ENCODE peak calls at places on chromosome 1, in nine cellular contexts. Z, R, D, K, Y, S, C, P and H are unnamed samples.
A peak's percentile ranks its signal among the peaks of the same experiment; 100 is the strongest.

GRCh38 chr1:147598631-147599361 is 57.5 kb downstream of the BCL9 start:
- DNase-seq in Z (peak; percentile 58), Y (peak; percentile 14), S (no peak), P (peak; percentile 19), R (no peak), D (peak; percentile 20), C (peak; percentile 25), K (peak; percentile 58), H (no peak)

GRCh38 chr1:112057736-112058135 is 68.3 kb upstream of the KCND3 start:
- DNase-seq in P (no peak), R (no peak), C (no peak), Z (no peak), K (no peak), D (no peak), Y (no peak), S (no peak), H (no peak)

GRCh38 chr1:188615321-188615720 is 1786.6 kb downstream of the PLA2G4A start:
- DNase-seq in P (no peak), C (peak; percentile 41), Y (no peak), K (no peak), S (no peak), R (no peak), Z (peak; percentile 69), D (no peak), H (no peak)

GRCh38 chr1:36354486-36354885 is 31.0 kb upstream of the EVA1B start:
- DNase-seq in P (no peak), Y (no peak), K (no peak), Z (no peak), C (no peak), D (no peak), S (no peak), R (no peak), H (no peak)

GRCh38 chr1:114113801-114114750 is 39.6 kb downstream of the SYT6 start:
- DNase-seq in S (peak; percentile 66), Y (no peak), K (no peak), R (peak; percentile 80), C (peak; percentile 76), Z (no peak), P (no peak), D (no peak), H (no peak)

GRCh38 chr1:67970088-67970487 is 80.3 kb downstream of the DIRAS3 start:
- DNase-seq in D (no peak), Y (no peak), C (peak; percentile 95), S (no peak), P (no peak), K (no peak), R (no peak), Z (peak; percentile 45), H (peak; percentile 41)

GRCh38 chr1:159854101-159854692 is 8.3 kb downstream of the VSIG8 start:
- DNase-seq in C (peak; percentile 80), K (peak; percentile 50), R (no peak), S (peak; percentile 79), P (no peak), D (no peak), Y (peak; percentile 75), Z (peak; percentile 82), H (no peak)

GRCh38 chr1:71638081-71638766 is 557.4 kb upstream of the ZRANB2 start:
- DNase-seq in K (no peak), S (no peak), D (no peak), P (no peak), Y (no peak), Z (peak; percentile 70), R (no peak), C (peak; percentile 70), H (no peak)

GRCh38 chr1:11658542-11658941 is 3.9 kb downstream of the FBXO44 start:
- DNase-seq in C (no peak), Y (no peak), R (no peak), Z (no peak), K (no peak), D (no peak), S (no peak), P (no peak), H (no peak)

GRCh38 chr1:47722101-47722500 is 275.1 kb downstream of the TRABD2B start:
- DNase-seq in R (no peak), K (no peak), S (no peak), P (no peak), D (no peak), Z (no peak), C (no peak), Y (no peak), H (no peak)